ENCODE peak calls at places on chromosome 16, in five cellular contexts. Q is tibial artery, C is GM23248, J is small intestine, E is A549. B is an unnamed sample.

GRCh38 chr16:58755989-58756649 is 22.0 kb upstream of the GOT2 start:
- DNase-seq in J (peak; percentile 79), C (peak; percentile 86), Q (peak; percentile 74), E (peak; percentile 70), B (peak; percentile 84)

GRCh38 chr16:57341441-57342303 is 16.9 kb upstream of the CCL22 start:
- DNase-seq in C (peak; percentile 94), J (peak; percentile 61), E (no peak), Q (no peak), B (no peak)

GRCh38 chr16:58814348-58814801 is 80.3 kb upstream of the GOT2 start:
- DNase-seq in J (peak; percentile 21), E (peak; percentile 47), C (peak; percentile 68), Q (no peak), B (no peak)

GRCh38 chr16:13793788-13794461 is 126.0 kb upstream of the ERCC4 start:
- DNase-seq in C (no peak), Q (peak; percentile 64), E (no peak), J (no peak), B (no peak)

GRCh38 chr16:81446318-81447275 is 2.0 kb downstream of the CMIP start:
- DNase-seq in E (peak; percentile 79), C (peak; percentile 78), Q (no peak), J (peak; percentile 67), B (peak; percentile 85)

GRCh38 chr16:4693956-4694663 is 748 bp downstream of the NUDT16L1 start:
- DNase-seq in E (peak; percentile 48), J (peak; percentile 51), C (peak; percentile 62), Q (peak; percentile 78), B (peak; percentile 89)

GRCh38 chr16:3058173-3059030 is 7.0 kb upstream of the IL32 start:
- DNase-seq in Q (no peak), E (no peak), J (peak; percentile 65), C (peak; percentile 36), B (peak; percentile 88)

GRCh38 chr16:46582313-46582712 is 38.9 kb downstream of the SHCBP1 start:
- DNase-seq in Q (no peak), C (no peak), E (no peak), J (no peak), B (no peak)

GRCh38 chr16:15976225-15976812 is 26.9 kb downstream of the ABCC1 start:
- DNase-seq in E (no peak), Q (no peak), C (peak; percentile 59), J (no peak), B (no peak)

GRCh38 chr16:6682142-6682811 is 650.4 kb upstream of the RBFOX1 start:
- DNase-seq in C (peak; percentile 15), E (peak; percentile 3), J (peak; percentile 38), Q (no peak), B (no peak)

DNA sequence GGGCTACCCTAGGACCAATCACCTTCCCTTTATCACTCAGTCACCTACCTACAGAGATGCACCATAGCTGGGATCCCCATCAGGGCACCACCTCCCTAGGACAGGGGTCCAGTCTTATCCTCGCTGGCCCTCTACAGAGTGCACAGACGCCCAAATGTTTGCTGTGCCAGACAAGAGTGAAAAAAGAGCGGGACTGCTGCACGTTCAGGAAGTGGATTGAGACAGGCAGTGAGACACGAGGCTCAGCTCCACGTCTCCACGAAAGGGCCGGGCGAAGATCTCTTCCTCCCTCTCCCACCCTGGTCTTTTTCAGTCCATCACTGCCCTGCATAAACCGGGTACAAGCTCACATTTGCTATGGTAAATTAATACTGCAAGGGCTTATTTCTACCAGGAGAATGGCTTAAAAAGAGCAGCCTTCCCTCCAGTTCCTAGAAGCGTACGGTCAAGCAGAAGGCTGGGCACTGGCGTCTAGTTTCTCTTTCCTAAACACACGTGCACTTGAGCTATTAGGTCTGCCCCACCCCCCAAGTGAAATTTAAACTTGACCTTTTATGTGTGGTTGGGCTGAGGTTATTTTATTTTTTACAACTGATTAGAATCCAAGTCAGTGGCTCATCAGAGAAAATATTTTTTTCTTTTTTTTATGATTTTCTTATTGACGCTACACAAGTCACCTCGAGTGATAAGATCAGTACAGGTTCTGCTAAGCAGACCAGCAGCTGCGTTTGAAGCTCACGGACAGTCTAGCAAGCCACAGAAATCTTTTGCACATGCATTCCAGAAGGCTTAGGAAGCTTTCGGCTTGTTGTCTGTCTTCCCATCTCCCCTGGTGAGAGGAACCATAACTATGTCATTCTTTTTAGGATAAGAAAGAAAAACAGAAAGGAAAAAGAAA is 95.3 kb downstream of the ZFHX3 start:
- DNase-seq in Q (peak; percentile 75), C (peak; percentile 35), E (no peak), J (no peak), B (no peak)
- H3K4me1 ChIP-seq in Q (peaks cover 18% of the 10 kb centered on the region), C (no peaks in the 10 kb centered on the region), E (no peaks in the 10 kb centered on the region), J (peaks cover 3% of the 10 kb centered on the region), B (peaks cover 11% of the 10 kb centered on the region)

DNA sequence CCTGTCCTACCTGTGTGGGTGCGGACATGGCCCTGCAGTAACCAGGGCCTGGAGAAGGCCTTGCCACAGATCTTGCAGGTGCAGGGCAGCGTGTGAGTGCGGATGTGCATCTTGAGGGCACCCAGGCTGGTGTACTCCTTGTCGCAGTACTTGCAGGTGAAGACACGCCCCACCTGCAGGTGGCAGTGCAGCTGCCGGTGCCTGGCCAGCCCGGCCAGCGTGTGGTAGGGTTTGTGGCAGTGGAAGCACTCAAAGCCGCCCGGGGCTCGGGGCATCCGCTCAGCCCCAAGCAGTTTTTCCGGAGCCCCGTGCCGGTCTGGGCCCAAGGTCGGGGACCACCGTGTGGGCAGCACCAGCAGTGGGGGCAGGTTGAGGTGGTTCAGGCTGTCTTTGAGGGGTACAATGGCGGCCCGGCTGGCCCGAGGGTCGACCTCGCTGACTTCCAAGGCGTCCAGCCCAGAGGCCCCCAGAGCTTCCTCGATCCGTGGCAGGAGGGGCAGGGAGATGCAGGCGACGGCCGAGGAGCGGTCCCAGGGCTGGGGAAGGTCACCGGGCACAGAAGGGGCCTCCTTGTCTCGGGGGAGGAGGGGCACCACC is 5.1 kb downstream of the SNAI3 start:
- DNase-seq in E (peak; percentile 59), C (no peak), Q (no peak), J (peak; percentile 59), B (peak; percentile 77)
- H3K4me1 ChIP-seq in E (peaks cover 11% of the 10 kb centered on the region), C (no peaks in the 10 kb centered on the region), Q (peaks cover 10% of the 10 kb centered on the region), J (no peaks in the 10 kb centered on the region), B (peaks cover 2% of the 10 kb centered on the region)

DNA sequence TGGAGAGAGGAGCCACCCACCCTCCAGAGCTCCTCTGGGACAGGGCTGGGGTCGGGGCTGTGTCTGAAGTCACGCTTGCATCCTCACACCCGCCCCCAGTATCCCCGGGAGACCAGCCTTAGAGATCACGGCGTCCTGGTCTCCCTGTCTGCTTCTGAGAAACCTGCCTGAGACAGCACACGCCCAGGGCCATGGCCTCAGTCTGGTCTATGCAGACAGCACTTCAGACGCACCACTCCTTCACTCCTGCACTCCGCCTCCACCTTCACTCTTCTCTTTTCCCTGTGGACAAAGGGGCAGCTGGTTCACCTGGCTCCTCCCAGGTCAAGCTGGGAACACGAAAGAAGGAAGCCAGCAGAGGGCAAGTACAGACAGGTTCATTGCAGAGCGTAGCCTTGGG is 248.0 kb upstream of the GSE1 start:
- DNase-seq in Q (no peak), E (no peak), C (no peak), J (peak; percentile 54), B (no peak)
- H3K4me1 ChIP-seq in Q (peaks cover 7% of the 10 kb centered on the region), E (peaks cover 5% of the 10 kb centered on the region), C (peaks cover 7% of the 10 kb centered on the region), J (no peaks in the 10 kb centered on the region), B (no peaks in the 10 kb centered on the region)

GRCh38 chr16:50692644-50692998 is 785 bp upstream of the NOD2 start:
- DNase-seq in C (no peak), J (no peak), E (no peak), Q (peak; percentile 17), B (no peak)
- H3K4me1 ChIP-seq in C (no peaks in the 10 kb centered on the region), J (peaks cover 5% of the 10 kb centered on the region), E (peaks cover 5% of the 10 kb centered on the region), Q (peaks cover 26% of the 10 kb centered on the region), B (no peaks in the 10 kb centered on the region)

GRCh38 chr16:9389543-9390207 is 298.2 kb downstream of the HAPSTR1 start:
- DNase-seq in J (no peak), C (no peak), E (no peak), Q (no peak), B (no peak)
- H3K4me1 ChIP-seq in J (no peaks in the 10 kb centered on the region), C (no peaks in the 10 kb centered on the region), E (no peaks in the 10 kb centered on the region), Q (no peaks in the 10 kb centered on the region), B (no peaks in the 10 kb centered on the region)

DNA sequence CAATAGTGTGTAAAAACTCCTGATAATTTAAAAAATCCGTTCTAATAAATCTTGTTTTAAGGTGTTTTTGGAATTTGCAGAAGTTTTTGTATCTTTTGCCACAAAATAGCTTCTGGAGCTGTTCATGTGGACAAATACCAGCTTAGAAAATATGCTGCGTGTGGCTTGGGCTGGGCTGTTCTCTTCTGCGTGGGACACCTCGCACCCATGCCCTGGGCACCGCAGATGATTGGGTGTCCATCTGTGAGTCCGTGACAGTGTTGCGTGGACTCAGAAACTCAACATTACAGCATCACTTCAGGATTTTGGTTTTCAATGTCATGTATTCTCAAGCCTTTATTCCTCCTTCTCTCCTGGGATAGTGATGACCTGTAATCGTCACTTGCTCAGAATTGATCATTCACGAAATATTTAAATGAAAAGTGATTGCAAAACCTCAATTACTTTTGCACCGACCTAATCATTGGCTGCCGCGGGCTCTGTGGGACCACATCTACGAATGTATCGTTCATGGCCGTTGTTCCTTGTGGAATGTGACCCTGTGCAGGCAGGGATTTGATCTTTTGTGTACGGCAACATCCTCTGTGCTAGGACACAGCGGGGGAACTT is 210.3 kb upstream of the FOXF1 start:
- DNase-seq in Q (no peak), J (no peak), C (no peak), E (no peak), B (no peak)
- H3K4me1 ChIP-seq in Q (no peaks in the 10 kb centered on the region), J (no peaks in the 10 kb centered on the region), C (peaks cover 7% of the 10 kb centered on the region), E (no peaks in the 10 kb centered on the region), B (no peaks in the 10 kb centered on the region)

GRCh38 chr16:10868562-10869469 is 8.2 kb upstream of the CIITA start:
- DNase-seq in E (no peak), C (no peak), Q (peak; percentile 78), J (no peak), B (peak; percentile 84)
- H3K4me1 ChIP-seq in E (no peaks in the 10 kb centered on the region), C (peaks cover 17% of the 10 kb centered on the region), Q (peaks cover 5% of the 10 kb centered on the region), J (peaks cover 7% of the 10 kb centered on the region), B (peaks cover 18% of the 10 kb centered on the region)

DNA sequence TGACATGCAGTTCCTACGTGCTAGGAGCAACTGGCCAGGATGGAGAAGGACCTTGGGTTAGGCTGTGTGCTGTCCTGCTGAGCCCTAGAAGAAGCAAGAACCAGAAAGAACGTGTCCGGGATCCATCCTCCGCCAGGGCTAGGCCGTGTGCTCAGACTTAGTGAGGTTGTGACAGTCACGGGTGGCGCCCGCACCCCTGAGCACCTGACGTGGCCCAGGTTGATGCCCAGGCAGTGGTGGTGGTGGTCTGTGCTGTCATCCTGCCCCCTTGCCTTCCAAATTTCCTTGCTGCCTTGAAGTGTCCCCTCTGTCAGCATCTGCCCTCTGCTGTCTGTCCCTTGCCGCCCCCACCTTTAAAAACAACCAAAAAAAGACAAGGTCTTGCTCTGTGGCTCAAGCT is 4.2 kb upstream of the GSE1 start:
- DNase-seq in C (no peak), E (no peak), J (no peak), Q (no peak), B (no peak)
- H3K4me1 ChIP-seq in C (peaks cover 15% of the 10 kb centered on the region), E (peaks cover 10% of the 10 kb centered on the region), J (peaks cover 2% of the 10 kb centered on the region), Q (peaks cover 59% of the 10 kb centered on the region), B (peaks cover 28% of the 10 kb centered on the region)

GRCh38 chr16:66367968-66368891 is 1.7 kb downstream of the CDH5 start:
- DNase-seq in Q (no peak), J (no peak), C (no peak), E (no peak), B (no peak)
- H3K4me1 ChIP-seq in Q (peaks cover 36% of the 10 kb centered on the region), J (no peaks in the 10 kb centered on the region), C (no peaks in the 10 kb centered on the region), E (peaks cover 18% of the 10 kb centered on the region), B (peaks cover 5% of the 10 kb centered on the region)